ENCODE peak calls at places on chromosome 14, in seven cellular contexts. One of them, this sample, is unnamed.

GRCh38 chr14:32507029-32507984 is 178.2 kb downstream of the AKAP6 start:
- DNase-seq in PC-9: peak
- DNase-seq in lower leg skin: no peak
- DNase-seq in brain microvascular endothelial cell: peak
- DNase-seq in esophagus squamous epithelium: no peak
- DNase-seq in AG10803: peak
- DNase-seq in GM23248: peak
- DNase-seq in this sample: no peak

GRCh38 chr14:77007339-77007974 is 21.1 kb downstream of the IRF2BPL start:
- DNase-seq in PC-9: no peak
- DNase-seq in lower leg skin: no peak
- DNase-seq in brain microvascular endothelial cell: no peak
- DNase-seq in esophagus squamous epithelium: no peak
- DNase-seq in AG10803: no peak
- DNase-seq in GM23248: no peak
- DNase-seq in this sample: no peak

GRCh38 chr14:70857499-70857895 is 48.2 kb upstream of the MAP3K9 start:
- DNase-seq in PC-9: no peak
- DNase-seq in lower leg skin: no peak
- DNase-seq in brain microvascular endothelial cell: peak
- DNase-seq in esophagus squamous epithelium: no peak
- DNase-seq in AG10803: no peak
- DNase-seq in GM23248: peak
- DNase-seq in this sample: no peak

GRCh38 chr14:103393687-103394626 is 8.7 kb downstream of the MARK3 start:
- DNase-seq in PC-9: no peak
- DNase-seq in lower leg skin: no peak
- DNase-seq in brain microvascular endothelial cell: no peak
- DNase-seq in esophagus squamous epithelium: no peak
- DNase-seq in AG10803: peak
- DNase-seq in GM23248: peak
- DNase-seq in this sample: no peak

GRCh38 chr14:77083082-77083481 is 15.0 kb upstream of the CIPC start:
- DNase-seq in PC-9: no peak
- DNase-seq in lower leg skin: peak
- DNase-seq in brain microvascular endothelial cell: no peak
- DNase-seq in esophagus squamous epithelium: no peak
- DNase-seq in AG10803: no peak
- DNase-seq in GM23248: no peak
- DNase-seq in this sample: no peak

GRCh38 chr14:99972748-99973466 is 92.3 kb upstream of the EVL start:
- DNase-seq in PC-9: no peak
- DNase-seq in lower leg skin: no peak
- DNase-seq in brain microvascular endothelial cell: no peak
- DNase-seq in esophagus squamous epithelium: no peak
- DNase-seq in AG10803: peak
- DNase-seq in GM23248: no peak
- DNase-seq in this sample: no peak

GRCh38 chr14:65750906-65751305 is 338.4 kb downstream of the FUT8 start:
- DNase-seq in PC-9: no peak
- DNase-seq in lower leg skin: no peak
- DNase-seq in brain microvascular endothelial cell: no peak
- DNase-seq in esophagus squamous epithelium: no peak
- DNase-seq in AG10803: no peak
- DNase-seq in GM23248: no peak
- DNase-seq in this sample: no peak

GRCh38 chr14:67532998-67533753 is at the start of gene PLEKHH1:
- DNase-seq in PC-9: peak
- DNase-seq in lower leg skin: peak
- DNase-seq in brain microvascular endothelial cell: peak
- DNase-seq in esophagus squamous epithelium: no peak
- DNase-seq in AG10803: peak
- DNase-seq in GM23248: peak
- DNase-seq in this sample: peak

GRCh38 chr14:80930836-80931389 is 10.6 kb downstream of the CEP128 start:
- DNase-seq in PC-9: peak
- DNase-seq in lower leg skin: no peak
- DNase-seq in brain microvascular endothelial cell: peak
- DNase-seq in esophagus squamous epithelium: no peak
- DNase-seq in AG10803: peak
- DNase-seq in GM23248: peak
- DNase-seq in this sample: no peak

GRCh38 chr14:76050797-76051392 is 65.3 kb downstream of the IFT43 start:
- DNase-seq in PC-9: peak
- DNase-seq in lower leg skin: no peak
- DNase-seq in brain microvascular endothelial cell: peak
- DNase-seq in esophagus squamous epithelium: no peak
- DNase-seq in AG10803: peak
- DNase-seq in GM23248: peak
- DNase-seq in this sample: no peak

GRCh38 chr14:20417250-20418186 is 4.2 kb upstream of the TEP1 start:
- DNase-seq in PC-9: no peak
- DNase-seq in lower leg skin: peak
- DNase-seq in brain microvascular endothelial cell: no peak
- DNase-seq in esophagus squamous epithelium: no peak
- DNase-seq in AG10803: no peak
- DNase-seq in GM23248: no peak
- DNase-seq in this sample: no peak

GRCh38 chr14:104688755-104689619 is at the start of gene INF2:
- DNase-seq in PC-9: no peak
- DNase-seq in lower leg skin: no peak
- DNase-seq in brain microvascular endothelial cell: no peak
- DNase-seq in esophagus squamous epithelium: no peak
- DNase-seq in AG10803: peak
- DNase-seq in GM23248: peak
- DNase-seq in this sample: peak

GRCh38 chr14:92470215-92470614 is 43.4 kb upstream of the RIN3 start:
- DNase-seq in PC-9: peak
- DNase-seq in lower leg skin: no peak
- DNase-seq in brain microvascular endothelial cell: no peak
- DNase-seq in esophagus squamous epithelium: no peak
- DNase-seq in AG10803: peak
- DNase-seq in GM23248: peak
- DNase-seq in this sample: no peak

GRCh38 chr14:99733551-99734405 is 49.7 kb downstream of the CYP46A1 start:
- DNase-seq in PC-9: no peak
- DNase-seq in lower leg skin: peak
- DNase-seq in brain microvascular endothelial cell: no peak
- DNase-seq in esophagus squamous epithelium: no peak
- DNase-seq in AG10803: no peak
- DNase-seq in GM23248: no peak
- DNase-seq in this sample: peak

GRCh38 chr14:73943083-73943482 is 6.8 kb downstream of the FAM161B start:
- DNase-seq in PC-9: peak
- DNase-seq in lower leg skin: peak
- DNase-seq in brain microvascular endothelial cell: peak
- DNase-seq in esophagus squamous epithelium: no peak
- DNase-seq in AG10803: peak
- DNase-seq in GM23248: peak
- DNase-seq in this sample: no peak

GRCh38 chr14:90483551-90483950 is 86.7 kb downstream of the CALM1 start:
- DNase-seq in PC-9: no peak
- DNase-seq in lower leg skin: peak
- DNase-seq in brain microvascular endothelial cell: no peak
- DNase-seq in esophagus squamous epithelium: no peak
- DNase-seq in AG10803: no peak
- DNase-seq in GM23248: no peak
- DNase-seq in this sample: no peak

GRCh38 chr14:104309657-104310369 is 171.4 kb downstream of the KIF26A start:
- DNase-seq in PC-9: no peak
- DNase-seq in lower leg skin: no peak
- DNase-seq in brain microvascular endothelial cell: no peak
- DNase-seq in esophagus squamous epithelium: no peak
- DNase-seq in AG10803: no peak
- DNase-seq in GM23248: no peak
- DNase-seq in this sample: no peak

GRCh38 chr14:96265387-96265786 is 9.4 kb downstream of the BDKRB1 start:
- DNase-seq in PC-9: no peak
- DNase-seq in lower leg skin: no peak
- DNase-seq in brain microvascular endothelial cell: no peak
- DNase-seq in esophagus squamous epithelium: no peak
- DNase-seq in AG10803: no peak
- DNase-seq in GM23248: no peak
- DNase-seq in this sample: no peak

GRCh38 chr14:104595911-104596450 is 8.6 kb downstream of the TMEM179 start:
- DNase-seq in PC-9: no peak
- DNase-seq in lower leg skin: no peak
- DNase-seq in brain microvascular endothelial cell: no peak
- DNase-seq in esophagus squamous epithelium: no peak
- DNase-seq in AG10803: no peak
- DNase-seq in GM23248: no peak
- DNase-seq in this sample: peak

GRCh38 chr14:105213396-105213795 is 32.3 kb upstream of the NUDT14 start:
- DNase-seq in PC-9: no peak
- DNase-seq in lower leg skin: no peak
- DNase-seq in brain microvascular endothelial cell: no peak
- DNase-seq in esophagus squamous epithelium: no peak
- DNase-seq in AG10803: no peak
- DNase-seq in GM23248: no peak
- DNase-seq in this sample: no peak

GRCh38 chr14:49745191-49745590 is 22.8 kb upstream of the KLHDC2 start:
- DNase-seq in PC-9: no peak
- DNase-seq in lower leg skin: no peak
- DNase-seq in brain microvascular endothelial cell: no peak
- DNase-seq in esophagus squamous epithelium: no peak
- DNase-seq in AG10803: no peak
- DNase-seq in GM23248: no peak
- DNase-seq in this sample: no peak

GRCh38 chr14:100791995-100792394 is 33.9 kb upstream of the MEG3 start:
- DNase-seq in PC-9: no peak
- DNase-seq in lower leg skin: no peak
- DNase-seq in brain microvascular endothelial cell: no peak
- DNase-seq in esophagus squamous epithelium: no peak
- DNase-seq in AG10803: no peak
- DNase-seq in GM23248: no peak
- DNase-seq in this sample: peak

GRCh38 chr14:79842270-79842669 is 369.0 kb downstream of the DIO2 start:
- DNase-seq in PC-9: no peak
- DNase-seq in lower leg skin: no peak
- DNase-seq in brain microvascular endothelial cell: peak
- DNase-seq in esophagus squamous epithelium: no peak
- DNase-seq in AG10803: peak
- DNase-seq in GM23248: peak
- DNase-seq in this sample: no peak

GRCh38 chr14:64296561-64296960 is 2.4 kb upstream of the ESR2 start:
- DNase-seq in PC-9: peak
- DNase-seq in lower leg skin: no peak
- DNase-seq in brain microvascular endothelial cell: peak
- DNase-seq in esophagus squamous epithelium: no peak
- DNase-seq in AG10803: no peak
- DNase-seq in GM23248: no peak
- DNase-seq in this sample: no peak

GRCh38 chr14:101130861-101131260 is 227.3 kb upstream of the RTL1 start:
- DNase-seq in PC-9: no peak
- DNase-seq in lower leg skin: peak
- DNase-seq in brain microvascular endothelial cell: no peak
- DNase-seq in esophagus squamous epithelium: no peak
- DNase-seq in AG10803: no peak
- DNase-seq in GM23248: no peak
- DNase-seq in this sample: peak

DNA sequence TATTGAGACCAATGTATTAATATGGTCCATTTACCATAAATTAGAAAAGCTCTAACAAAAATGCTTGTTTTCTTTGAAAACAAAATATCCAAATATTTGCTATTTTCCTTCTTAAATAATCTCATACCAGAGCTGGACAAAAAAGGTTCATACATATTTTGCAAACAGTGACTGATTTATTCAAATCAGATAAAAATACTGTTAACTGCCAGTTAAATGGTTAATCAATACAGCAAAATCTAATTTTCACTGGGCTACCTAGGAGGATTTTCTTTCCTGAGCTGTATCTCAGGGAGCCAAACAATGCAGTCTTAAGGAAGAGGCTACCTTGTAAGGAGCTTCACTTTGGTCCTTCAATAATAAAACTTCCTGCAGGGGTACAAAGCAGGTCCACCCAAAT is 2.0 kb downstream of the FERMT2 start:
- DNase-seq in PC-9: no peak
- DNase-seq in lower leg skin: no peak
- DNase-seq in brain microvascular endothelial cell: no peak
- DNase-seq in esophagus squamous epithelium: no peak
- DNase-seq in AG10803: no peak
- DNase-seq in GM23248: no peak
- DNase-seq in this sample: no peak
- H3K4me3 ChIP-seq in PC-9: no peak
- H3K4me3 ChIP-seq in lower leg skin: no peak
- H3K4me3 ChIP-seq in brain microvascular endothelial cell: peak
- H3K4me3 ChIP-seq in esophagus squamous epithelium: peak
- H3K4me3 ChIP-seq in AG10803: peak
- H3K4me3 ChIP-seq in GM23248: peak
- H3K4me3 ChIP-seq in this sample: peak

DNA sequence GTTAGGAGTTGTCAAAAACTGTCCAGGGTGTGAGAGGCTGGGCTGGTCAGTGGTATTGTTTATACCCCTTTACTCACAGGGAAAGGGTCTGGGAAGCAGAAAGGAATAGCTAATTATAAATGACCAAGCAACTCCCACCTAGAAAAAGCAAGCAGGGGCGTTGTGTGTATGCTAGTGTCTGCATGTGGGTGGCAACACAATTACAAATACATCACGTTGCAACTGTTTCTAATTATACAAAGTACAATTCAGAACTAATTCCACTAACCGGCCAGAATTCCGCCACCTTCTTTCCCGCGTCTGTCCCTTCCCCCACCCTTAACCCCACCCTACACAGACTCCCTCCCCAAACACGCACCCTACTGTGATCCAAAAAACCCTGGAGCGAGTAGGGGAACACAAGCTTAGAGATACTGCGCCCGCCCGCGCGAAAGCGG is 2.2 kb downstream of the DPF3 start:
- DNase-seq in PC-9: no peak
- DNase-seq in lower leg skin: no peak
- DNase-seq in brain microvascular endothelial cell: no peak
- DNase-seq in esophagus squamous epithelium: no peak
- DNase-seq in AG10803: no peak
- DNase-seq in GM23248: no peak
- DNase-seq in this sample: no peak
- H3K4me3 ChIP-seq in PC-9: no peak
- H3K4me3 ChIP-seq in lower leg skin: no peak
- H3K4me3 ChIP-seq in brain microvascular endothelial cell: peak
- H3K4me3 ChIP-seq in esophagus squamous epithelium: no peak
- H3K4me3 ChIP-seq in AG10803: peak
- H3K4me3 ChIP-seq in GM23248: peak
- H3K4me3 ChIP-seq in this sample: peak

DNA sequence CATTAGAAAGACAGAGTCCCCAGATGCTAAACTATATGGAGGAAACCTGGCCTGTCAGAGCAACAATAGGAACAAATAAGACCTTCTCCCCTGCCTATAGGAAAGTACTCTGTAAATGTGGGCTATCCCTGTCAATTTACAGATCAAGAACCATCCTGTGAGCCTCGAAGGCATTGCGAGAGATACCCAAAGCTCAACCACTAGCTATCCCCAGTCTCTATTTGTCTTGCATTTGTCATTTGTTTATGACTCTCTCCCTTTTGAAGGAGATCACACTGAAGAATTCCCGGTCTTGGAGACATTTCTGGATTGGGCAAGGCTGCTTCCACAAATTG is 42.7 kb upstream of the DHRS4 start:
- DNase-seq in PC-9: no peak
- DNase-seq in lower leg skin: no peak
- DNase-seq in brain microvascular endothelial cell: no peak
- DNase-seq in esophagus squamous epithelium: no peak
- DNase-seq in AG10803: no peak
- DNase-seq in GM23248: no peak
- DNase-seq in this sample: no peak
- H3K4me3 ChIP-seq in PC-9: no peak
- H3K4me3 ChIP-seq in lower leg skin: no peak
- H3K4me3 ChIP-seq in brain microvascular endothelial cell: no peak
- H3K4me3 ChIP-seq in esophagus squamous epithelium: no peak
- H3K4me3 ChIP-seq in AG10803: no peak
- H3K4me3 ChIP-seq in GM23248: no peak
- H3K4me3 ChIP-seq in this sample: no peak

GRCh38 chr14:61894452-61895077 is 132.3 kb downstream of the SNAPC1 start:
- DNase-seq in PC-9: peak
- DNase-seq in lower leg skin: no peak
- DNase-seq in brain microvascular endothelial cell: peak
- DNase-seq in esophagus squamous epithelium: no peak
- DNase-seq in AG10803: peak
- DNase-seq in GM23248: peak
- DNase-seq in this sample: peak
- H3K4me3 ChIP-seq in PC-9: no peak
- H3K4me3 ChIP-seq in lower leg skin: no peak
- H3K4me3 ChIP-seq in brain microvascular endothelial cell: no peak
- H3K4me3 ChIP-seq in esophagus squamous epithelium: no peak
- H3K4me3 ChIP-seq in AG10803: no peak
- H3K4me3 ChIP-seq in GM23248: no peak
- H3K4me3 ChIP-seq in this sample: no peak

This sample was measured in left lung.